ENCODE peak calls at places on chromosomes 6 and 20, in seven cellular contexts. One of them, this sample, is unnamed.

GRCh38 chr20:53773792-53774371 is 180.2 kb upstream of the ZNF217 start:
- DNase-seq in MM.1S: no peak
- DNase-seq in hepatocyte: peak; percentile 45
- DNase-seq in PC-3: peak; percentile 100
- DNase-seq in HCT116: peak; percentile 60
- DNase-seq in neural progenitor cell: no peak
- DNase-seq in GM23338: no peak
- DNase-seq in this sample: peak; percentile 96

GRCh38 chr6:16600701-16601100 is 160.6 kb downstream of the ATXN1 start:
- DNase-seq in MM.1S: no peak
- DNase-seq in HCT116: no peak
- DNase-seq in GM23338: no peak
- DNase-seq in PC-3: no peak
- DNase-seq in neural progenitor cell: no peak
- DNase-seq in hepatocyte: no peak
- DNase-seq in this sample: no peak

GRCh38 chr6:116385462-116385807 is 14.7 kb downstream of the DSE start:
- DNase-seq in PC-3: peak; percentile 69
- DNase-seq in GM23338: no peak
- DNase-seq in hepatocyte: no peak
- DNase-seq in neural progenitor cell: no peak
- DNase-seq in MM.1S: no peak
- DNase-seq in HCT116: no peak
- DNase-seq in this sample: peak; percentile 87

GRCh38 chr6:35488517-35488862 is 8.4 kb downstream of the TEAD3 start:
- DNase-seq in neural progenitor cell: no peak
- DNase-seq in GM23338: no peak
- DNase-seq in MM.1S: no peak
- DNase-seq in HCT116: no peak
- DNase-seq in hepatocyte: no peak
- DNase-seq in PC-3: no peak
- DNase-seq in this sample: no peak

GRCh38 chr6:150975136-150975535 is 109.6 kb downstream of the MTHFD1L start:
- DNase-seq in neural progenitor cell: no peak
- DNase-seq in HCT116: no peak
- DNase-seq in GM23338: no peak
- DNase-seq in PC-3: no peak
- DNase-seq in hepatocyte: no peak
- DNase-seq in MM.1S: no peak
- DNase-seq in this sample: peak; percentile 34

GRCh38 chr20:1863296-1863695 is 31.9 kb upstream of the SIRPA start:
- DNase-seq in MM.1S: no peak
- DNase-seq in GM23338: no peak
- DNase-seq in HCT116: no peak
- DNase-seq in PC-3: no peak
- DNase-seq in hepatocyte: no peak
- DNase-seq in neural progenitor cell: no peak
- DNase-seq in this sample: no peak

GRCh38 chr20:43843096-43843964 is 71.3 kb upstream of the TOX2 start:
- DNase-seq in MM.1S: peak; percentile 90
- DNase-seq in neural progenitor cell: no peak
- DNase-seq in GM23338: no peak
- DNase-seq in HCT116: no peak
- DNase-seq in hepatocyte: no peak
- DNase-seq in PC-3: peak; percentile 96
- DNase-seq in this sample: peak; percentile 92

GRCh38 chr6:134421496-134421895 is 103.6 kb upstream of the SGK1 start:
- DNase-seq in neural progenitor cell: no peak
- DNase-seq in MM.1S: no peak
- DNase-seq in GM23338: no peak
- DNase-seq in PC-3: no peak
- DNase-seq in hepatocyte: no peak
- DNase-seq in HCT116: no peak
- DNase-seq in this sample: peak; percentile 63

GRCh38 chr6:7675353-7675945 is 50.5 kb upstream of the BMP6 start:
- DNase-seq in neural progenitor cell: no peak
- DNase-seq in PC-3: no peak
- DNase-seq in HCT116: no peak
- DNase-seq in hepatocyte: no peak
- DNase-seq in GM23338: no peak
- DNase-seq in MM.1S: no peak
- DNase-seq in this sample: no peak

GRCh38 chr6:14110001-14110818 is 7.4 kb upstream of the CD83 start:
- DNase-seq in neural progenitor cell: no peak
- DNase-seq in hepatocyte: no peak
- DNase-seq in MM.1S: peak; percentile 71
- DNase-seq in GM23338: no peak
- DNase-seq in HCT116: no peak
- DNase-seq in PC-3: no peak
- DNase-seq in this sample: no peak

GRCh38 chr6:139250296-139251274 is 41.2 kb downstream of the TXLNB start:
- DNase-seq in HCT116: peak; percentile 55
- DNase-seq in PC-3: peak; percentile 55
- DNase-seq in neural progenitor cell: peak; percentile 80
- DNase-seq in hepatocyte: peak; percentile 72
- DNase-seq in MM.1S: peak; percentile 74
- DNase-seq in GM23338: peak; percentile 85
- DNase-seq in this sample: peak; percentile 76

GRCh38 chr6:79543411-79543810 is 6.2 kb upstream of the LCA5 start:
- DNase-seq in GM23338: no peak
- DNase-seq in hepatocyte: no peak
- DNase-seq in HCT116: no peak
- DNase-seq in PC-3: no peak
- DNase-seq in MM.1S: no peak
- DNase-seq in neural progenitor cell: no peak
- DNase-seq in this sample: no peak

GRCh38 chr6:100462990-100463684 is 1.6 kb downstream of the SIM1 start:
- DNase-seq in hepatocyte: no peak
- DNase-seq in neural progenitor cell: no peak
- DNase-seq in PC-3: no peak
- DNase-seq in GM23338: peak; percentile 30
- DNase-seq in HCT116: no peak
- DNase-seq in MM.1S: no peak
- DNase-seq in this sample: no peak

GRCh38 chr20:61830241-61830930 is 235.3 kb downstream of the TAF4 start:
- DNase-seq in neural progenitor cell: no peak
- DNase-seq in MM.1S: no peak
- DNase-seq in PC-3: no peak
- DNase-seq in hepatocyte: no peak
- DNase-seq in GM23338: no peak
- DNase-seq in HCT116: no peak
- DNase-seq in this sample: no peak

GRCh38 chr6:254011-254410 is 38.3 kb upstream of the DUSP22 start:
- DNase-seq in PC-3: no peak
- DNase-seq in hepatocyte: no peak
- DNase-seq in neural progenitor cell: no peak
- DNase-seq in MM.1S: no peak
- DNase-seq in HCT116: no peak
- DNase-seq in GM23338: no peak
- DNase-seq in this sample: peak; percentile 49

GRCh38 chr20:56848561-56848960 is 219.5 kb downstream of the TFAP2C start:
- DNase-seq in hepatocyte: no peak
- DNase-seq in MM.1S: no peak
- DNase-seq in neural progenitor cell: no peak
- DNase-seq in GM23338: no peak
- DNase-seq in PC-3: no peak
- DNase-seq in HCT116: no peak
- DNase-seq in this sample: no peak

DNA sequence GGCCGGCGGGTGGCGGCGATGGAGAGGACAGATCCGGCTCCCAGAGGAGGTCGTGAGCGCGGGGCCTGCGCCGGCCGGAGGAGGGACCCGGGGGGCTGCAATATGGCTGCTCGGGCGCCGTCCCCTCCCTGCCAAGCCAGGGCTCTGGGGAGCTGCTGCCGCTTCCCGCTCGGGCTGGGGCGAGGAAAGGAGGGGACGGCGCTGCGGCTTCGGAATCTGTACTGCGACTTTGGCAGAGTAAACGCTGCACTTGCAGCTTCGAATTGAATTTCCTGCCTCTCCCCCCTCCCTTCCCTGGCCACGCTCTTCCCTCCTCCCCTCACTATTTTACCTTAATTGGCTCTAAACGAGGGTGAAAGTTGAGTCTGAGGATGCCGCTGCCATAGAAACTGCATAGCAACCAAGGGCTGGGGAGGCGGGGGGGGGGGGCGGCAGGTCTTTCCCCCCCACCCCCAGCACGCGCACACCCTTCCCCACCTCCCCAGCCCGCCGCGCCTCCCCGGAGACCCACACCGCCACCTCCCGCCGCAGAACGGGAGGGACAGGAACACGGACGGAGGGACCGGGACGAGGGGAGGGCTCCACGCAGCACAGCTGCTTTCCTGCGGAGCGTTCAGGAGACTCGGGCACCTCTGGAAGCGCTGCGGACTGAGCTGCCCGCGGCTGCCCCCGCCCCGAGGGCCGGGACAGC is 93.9 kb downstream of the RNASET2 start:
- DNase-seq in GM23338: peak; percentile 83
- DNase-seq in MM.1S: no peak
- DNase-seq in PC-3: no peak
- DNase-seq in HCT116: no peak
- DNase-seq in hepatocyte: peak; percentile 42
- DNase-seq in neural progenitor cell: peak; percentile 76
- DNase-seq in this sample: peak; percentile 23
- TF ChIP-seq EZH2 in GM23338: no peak
- TF ChIP-seq EZH2 in MM.1S: no peak
- TF ChIP-seq EZH2 in PC-3: no peak
- TF ChIP-seq EZH2 in HCT116: no peak
- TF ChIP-seq EZH2 in hepatocyte: peak; percentile 76
- TF ChIP-seq EZH2 in neural progenitor cell: no peak
- TF ChIP-seq EZH2 in this sample: peak; percentile 59

GRCh38 chr6:70524721-70525286 is 41.9 kb upstream of the SDHAF4 start:
- DNase-seq in hepatocyte: no peak
- DNase-seq in PC-3: no peak
- DNase-seq in GM23338: no peak
- DNase-seq in MM.1S: no peak
- DNase-seq in HCT116: no peak
- DNase-seq in neural progenitor cell: no peak
- DNase-seq in this sample: no peak

DNA sequence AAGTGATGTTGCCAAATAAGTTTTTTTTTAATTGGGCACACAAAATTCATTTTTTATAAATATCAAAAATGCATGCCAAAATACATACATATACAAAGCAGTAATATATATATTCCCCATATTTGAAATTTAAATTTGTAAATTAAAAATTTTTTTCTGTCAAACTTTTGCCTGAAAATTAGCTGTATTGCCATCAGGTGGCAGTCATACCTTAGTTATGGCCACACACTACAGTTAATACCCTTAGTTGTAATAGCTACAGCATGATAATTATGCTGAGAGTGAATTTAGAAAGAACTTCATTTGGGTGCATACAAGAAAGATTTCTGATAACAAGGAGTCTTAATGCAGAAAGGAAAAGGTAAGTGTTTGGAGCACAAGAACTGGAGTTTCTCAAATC is 46.2 kb upstream of the SDHAF4 start:
- DNase-seq in neural progenitor cell: no peak
- DNase-seq in MM.1S: peak; percentile 11
- DNase-seq in GM23338: no peak
- DNase-seq in PC-3: peak; percentile 22
- DNase-seq in hepatocyte: peak; percentile 16
- DNase-seq in HCT116: no peak
- DNase-seq in this sample: peak; percentile 37
- TF ChIP-seq EZH2phosphoT487 in neural progenitor cell: no peak
- TF ChIP-seq EZH2phosphoT487 in MM.1S: no peak
- TF ChIP-seq EZH2phosphoT487 in GM23338: no peak
- TF ChIP-seq EZH2phosphoT487 in PC-3: no peak
- TF ChIP-seq EZH2phosphoT487 in hepatocyte: no peak
- TF ChIP-seq EZH2phosphoT487 in HCT116: no peak
- TF ChIP-seq EZH2phosphoT487 in this sample: no peak

DNA sequence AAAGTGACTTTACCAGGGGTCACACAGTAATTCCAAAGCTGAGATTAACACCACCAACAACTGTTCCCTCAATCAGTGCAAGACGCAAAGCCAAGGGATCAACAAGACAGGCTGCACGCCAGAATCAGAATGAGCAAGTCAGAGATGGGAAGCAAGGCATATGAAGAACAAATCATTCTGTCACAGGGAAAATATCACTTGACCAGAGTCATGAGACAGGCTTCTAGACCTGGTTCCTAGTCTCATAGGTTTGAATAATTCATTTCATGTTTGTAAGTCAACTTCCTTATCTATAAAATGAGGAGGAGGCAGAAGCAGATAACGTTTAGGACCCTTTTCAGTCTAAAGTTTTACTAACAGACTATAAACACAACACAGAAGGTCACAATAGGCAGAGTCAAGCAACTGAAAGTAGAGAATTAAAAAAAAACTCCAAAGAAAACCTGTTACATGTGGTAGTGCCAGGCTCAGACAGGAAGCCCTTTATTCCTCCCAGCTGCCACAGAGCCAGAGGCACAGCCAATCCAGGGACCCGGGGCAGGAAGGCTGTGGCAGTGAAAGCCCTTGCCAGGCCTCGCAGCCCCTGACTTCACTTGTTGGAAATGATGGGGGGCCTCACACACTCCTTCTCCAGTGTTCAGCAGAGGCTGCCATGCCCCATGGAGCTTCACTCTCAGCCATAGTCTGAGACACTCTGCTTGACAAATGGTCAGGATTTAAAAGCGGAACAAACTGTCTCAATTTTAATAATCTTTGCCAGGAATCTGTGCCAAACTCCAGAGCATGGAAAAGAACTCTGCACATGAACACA is 29.2 kb upstream of the DST start:
- DNase-seq in PC-3: no peak
- DNase-seq in MM.1S: no peak
- DNase-seq in hepatocyte: peak; percentile 48
- DNase-seq in GM23338: no peak
- DNase-seq in neural progenitor cell: no peak
- DNase-seq in HCT116: no peak
- DNase-seq in this sample: no peak
- H3K4me3 ChIP-seq in PC-3: no peak overlapping the region
- H3K4me3 ChIP-seq in MM.1S: no peak overlapping the region
- H3K4me3 ChIP-seq in hepatocyte: no peak overlapping the region
- H3K4me3 ChIP-seq in GM23338: no peak overlapping the region
- H3K4me3 ChIP-seq in neural progenitor cell: no peak overlapping the region
- H3K4me3 ChIP-seq in HCT116: no peak overlapping the region
- H3K4me3 ChIP-seq in this sample: no peak overlapping the region

GRCh38 chr6:3163248-3163594 is 5.9 kb upstream of the TUBB2A start:
- DNase-seq in PC-3: no peak
- DNase-seq in MM.1S: no peak
- DNase-seq in neural progenitor cell: no peak
- DNase-seq in GM23338: no peak
- DNase-seq in hepatocyte: no peak
- DNase-seq in HCT116: no peak
- DNase-seq in this sample: no peak

GRCh38 chr6:3162067-3162497 is 4.7 kb upstream of the TUBB2A start:
- DNase-seq in neural progenitor cell: peak; percentile 38
- DNase-seq in hepatocyte: peak; percentile 36
- DNase-seq in GM23338: peak; percentile 26
- DNase-seq in PC-3: peak; percentile 14
- DNase-seq in HCT116: no peak
- DNase-seq in MM.1S: no peak
- DNase-seq in this sample: peak; percentile 82

GRCh38 chr6:3164388-3164787 is 7.0 kb upstream of the TUBB2A start:
- DNase-seq in neural progenitor cell: no peak
- DNase-seq in MM.1S: no peak
- DNase-seq in HCT116: no peak
- DNase-seq in PC-3: no peak
- DNase-seq in hepatocyte: no peak
- DNase-seq in GM23338: peak; percentile 57
- DNase-seq in this sample: no peak

GRCh38 chr6:3159805-3160781 is 2.7 kb upstream of the TUBB2A start:
- DNase-seq in neural progenitor cell: peak; percentile 36
- DNase-seq in MM.1S: no peak
- DNase-seq in hepatocyte: peak; percentile 93
- DNase-seq in HCT116: peak; percentile 33
- DNase-seq in PC-3: peak; percentile 49
- DNase-seq in GM23338: peak; percentile 28
- DNase-seq in this sample: no peak

GRCh38 chr6:3162565-3163247 is 5.4 kb upstream of the TUBB2A start:
- DNase-seq in hepatocyte: peak; percentile 90
- DNase-seq in neural progenitor cell: peak; percentile 93
- DNase-seq in GM23338: peak; percentile 89
- DNase-seq in MM.1S: peak; percentile 57
- DNase-seq in HCT116: peak; percentile 56
- DNase-seq in PC-3: peak; percentile 78
- DNase-seq in this sample: peak; percentile 91
- TF ChIP-seq EZH2 in hepatocyte: no peak
- TF ChIP-seq EZH2 in neural progenitor cell: peak; percentile 54
- TF ChIP-seq EZH2 in GM23338: no peak
- TF ChIP-seq EZH2 in MM.1S: no peak
- TF ChIP-seq EZH2 in HCT116: no peak
- TF ChIP-seq EZH2 in PC-3: no peak
- TF ChIP-seq EZH2 in this sample: no peak

This sample was measured in GM23248.